ENCODE peak calls at places on chromosomes 4 and X, in ten cellular contexts. One of them, this sample, is unnamed.

GRCh38 chr4:94548571-94548970 is 96.8 kb downstream of the PDLIM5 start:
- DNase-seq in stimulated activated CD4-positive, alpha-beta T cell treated with anti-CD3 and anti-CD28 coated beads, Interleukin-4, amount 100 ng/mL, for 4 hours: no peak
- DNase-seq in Caki2: peak; percentile 85
- DNase-seq in activated naive CD8-positive, alpha-beta T cell treated with anti-CD3 and anti-CD28 coated beads, Interleukin-2, amount 50 U/mL, for 24 hours: no peak
- DNase-seq in NCI-H1105 treated with DMSO at 0.1 percent for 48 hours: no peak
- DNase-seq in H9: no peak
- DNase-seq in NCI-H2081: no peak
- DNase-seq in mesenchymal stem cell: peak; percentile 86
- DNase-seq in NB4: peak; percentile 14
- DNase-seq in endothelial cell: no peak
- DNase-seq in this sample: peak; percentile 51

GRCh38 chr4:73822389-73822788 is 14.1 kb upstream of the CXCL6 start:
- DNase-seq in endothelial cell: no peak
- DNase-seq in stimulated activated CD4-positive, alpha-beta T cell treated with anti-CD3 and anti-CD28 coated beads, Interleukin-4, amount 100 ng/mL, for 4 hours: no peak
- DNase-seq in NCI-H2081: no peak
- DNase-seq in Caki2: peak; percentile 5
- DNase-seq in activated naive CD8-positive, alpha-beta T cell treated with anti-CD3 and anti-CD28 coated beads, Interleukin-2, amount 50 U/mL, for 24 hours: no peak
- DNase-seq in H9: no peak
- DNase-seq in mesenchymal stem cell: no peak
- DNase-seq in NB4: no peak
- DNase-seq in NCI-H1105 treated with DMSO at 0.1 percent for 48 hours: no peak
- DNase-seq in this sample: no peak

GRCh38 chr4:55887594-55887993 is 34.1 kb downstream of the EXOC1 start:
- DNase-seq in NCI-H1105 treated with DMSO at 0.1 percent for 48 hours: no peak
- DNase-seq in mesenchymal stem cell: peak; percentile 9
- DNase-seq in Caki2: no peak
- DNase-seq in endothelial cell: no peak
- DNase-seq in activated naive CD8-positive, alpha-beta T cell treated with anti-CD3 and anti-CD28 coated beads, Interleukin-2, amount 50 U/mL, for 24 hours: no peak
- DNase-seq in NB4: peak; percentile 4
- DNase-seq in NCI-H2081: no peak
- DNase-seq in H9: no peak
- DNase-seq in stimulated activated CD4-positive, alpha-beta T cell treated with anti-CD3 and anti-CD28 coated beads, Interleukin-4, amount 100 ng/mL, for 4 hours: no peak
- DNase-seq in this sample: no peak

GRCh38 chr4:5203925-5204324 is 152.6 kb downstream of the STK32B start:
- DNase-seq in mesenchymal stem cell: no peak
- DNase-seq in H9: no peak
- DNase-seq in stimulated activated CD4-positive, alpha-beta T cell treated with anti-CD3 and anti-CD28 coated beads, Interleukin-4, amount 100 ng/mL, for 4 hours: no peak
- DNase-seq in NB4: no peak
- DNase-seq in endothelial cell: no peak
- DNase-seq in activated naive CD8-positive, alpha-beta T cell treated with anti-CD3 and anti-CD28 coated beads, Interleukin-2, amount 50 U/mL, for 24 hours: no peak
- DNase-seq in NCI-H2081: no peak
- DNase-seq in NCI-H1105 treated with DMSO at 0.1 percent for 48 hours: no peak
- DNase-seq in Caki2: no peak
- DNase-seq in this sample: no peak

GRCh38 chr4:16382571-16382970 is 156.3 kb upstream of the TAPT1 start:
- DNase-seq in stimulated activated CD4-positive, alpha-beta T cell treated with anti-CD3 and anti-CD28 coated beads, Interleukin-4, amount 100 ng/mL, for 4 hours: no peak
- DNase-seq in endothelial cell: no peak
- DNase-seq in activated naive CD8-positive, alpha-beta T cell treated with anti-CD3 and anti-CD28 coated beads, Interleukin-2, amount 50 U/mL, for 24 hours: no peak
- DNase-seq in NB4: no peak
- DNase-seq in mesenchymal stem cell: no peak
- DNase-seq in H9: no peak
- DNase-seq in NCI-H1105 treated with DMSO at 0.1 percent for 48 hours: no peak
- DNase-seq in Caki2: no peak
- DNase-seq in NCI-H2081: no peak
- DNase-seq in this sample: no peak

GRCh38 chr4:5238106-5238505 is 186.8 kb downstream of the STK32B start:
- DNase-seq in stimulated activated CD4-positive, alpha-beta T cell treated with anti-CD3 and anti-CD28 coated beads, Interleukin-4, amount 100 ng/mL, for 4 hours: no peak
- DNase-seq in H9: no peak
- DNase-seq in mesenchymal stem cell: no peak
- DNase-seq in NCI-H2081: no peak
- DNase-seq in NCI-H1105 treated with DMSO at 0.1 percent for 48 hours: no peak
- DNase-seq in activated naive CD8-positive, alpha-beta T cell treated with anti-CD3 and anti-CD28 coated beads, Interleukin-2, amount 50 U/mL, for 24 hours: no peak
- DNase-seq in Caki2: no peak
- DNase-seq in NB4: no peak
- DNase-seq in endothelial cell: no peak
- DNase-seq in this sample: no peak

GRCh38 chrX:12010436-12010835 is 127.8 kb upstream of the FRMPD4 start:
- DNase-seq in NCI-H2081: no peak
- DNase-seq in NCI-H1105 treated with DMSO at 0.1 percent for 48 hours: no peak
- DNase-seq in endothelial cell: no peak
- DNase-seq in stimulated activated CD4-positive, alpha-beta T cell treated with anti-CD3 and anti-CD28 coated beads, Interleukin-4, amount 100 ng/mL, for 4 hours: no peak
- DNase-seq in activated naive CD8-positive, alpha-beta T cell treated with anti-CD3 and anti-CD28 coated beads, Interleukin-2, amount 50 U/mL, for 24 hours: no peak
- DNase-seq in NB4: no peak
- DNase-seq in mesenchymal stem cell: no peak
- DNase-seq in H9: no peak
- DNase-seq in Caki2: no peak
- DNase-seq in this sample: no peak

GRCh38 chrX:124358796-124359386 is 12.5 kb downstream of the SH2D1A start:
- DNase-seq in Caki2: no peak
- DNase-seq in mesenchymal stem cell: no peak
- DNase-seq in NCI-H1105 treated with DMSO at 0.1 percent for 48 hours: no peak
- DNase-seq in H9: no peak
- DNase-seq in NCI-H2081: no peak
- DNase-seq in activated naive CD8-positive, alpha-beta T cell treated with anti-CD3 and anti-CD28 coated beads, Interleukin-2, amount 50 U/mL, for 24 hours: no peak
- DNase-seq in NB4: no peak
- DNase-seq in endothelial cell: no peak
- DNase-seq in stimulated activated CD4-positive, alpha-beta T cell treated with anti-CD3 and anti-CD28 coated beads, Interleukin-4, amount 100 ng/mL, for 4 hours: no peak
- DNase-seq in this sample: no peak

GRCh38 chr4:71230258-71230594 is 108.6 kb upstream of the SLC4A4 start:
- DNase-seq in NCI-H2081: no peak
- DNase-seq in NB4: no peak
- DNase-seq in endothelial cell: no peak
- DNase-seq in stimulated activated CD4-positive, alpha-beta T cell treated with anti-CD3 and anti-CD28 coated beads, Interleukin-4, amount 100 ng/mL, for 4 hours: no peak
- DNase-seq in NCI-H1105 treated with DMSO at 0.1 percent for 48 hours: no peak
- DNase-seq in H9: no peak
- DNase-seq in activated naive CD8-positive, alpha-beta T cell treated with anti-CD3 and anti-CD28 coated beads, Interleukin-2, amount 50 U/mL, for 24 hours: no peak
- DNase-seq in mesenchymal stem cell: peak; percentile 21
- DNase-seq in Caki2: no peak
- DNase-seq in this sample: no peak

GRCh38 chr4:37604464-37604863 is 81.7 kb downstream of the RELL1 start:
- DNase-seq in NB4: peak; percentile 30
- DNase-seq in H9: no peak
- DNase-seq in endothelial cell: no peak
- DNase-seq in Caki2: no peak
- DNase-seq in NCI-H1105 treated with DMSO at 0.1 percent for 48 hours: no peak
- DNase-seq in NCI-H2081: no peak
- DNase-seq in mesenchymal stem cell: peak; percentile 43
- DNase-seq in activated naive CD8-positive, alpha-beta T cell treated with anti-CD3 and anti-CD28 coated beads, Interleukin-2, amount 50 U/mL, for 24 hours: no peak
- DNase-seq in stimulated activated CD4-positive, alpha-beta T cell treated with anti-CD3 and anti-CD28 coated beads, Interleukin-4, amount 100 ng/mL, for 4 hours: no peak
- DNase-seq in this sample: no peak

GRCh38 chr4:74682567-74683359 is 111.6 kb downstream of the BTC start:
- DNase-seq in stimulated activated CD4-positive, alpha-beta T cell treated with anti-CD3 and anti-CD28 coated beads, Interleukin-4, amount 100 ng/mL, for 4 hours: no peak
- DNase-seq in NB4: peak; percentile 8
- DNase-seq in endothelial cell: no peak
- DNase-seq in mesenchymal stem cell: peak; percentile 91
- DNase-seq in NCI-H2081: no peak
- DNase-seq in H9: peak; percentile 72
- DNase-seq in Caki2: peak; percentile 93
- DNase-seq in activated naive CD8-positive, alpha-beta T cell treated with anti-CD3 and anti-CD28 coated beads, Interleukin-2, amount 50 U/mL, for 24 hours: no peak
- DNase-seq in NCI-H1105 treated with DMSO at 0.1 percent for 48 hours: no peak
- DNase-seq in this sample: peak; percentile 59

GRCh38 chr4:125526420-125526819 is 211.7 kb downstream of the FAT4 start:
- DNase-seq in stimulated activated CD4-positive, alpha-beta T cell treated with anti-CD3 and anti-CD28 coated beads, Interleukin-4, amount 100 ng/mL, for 4 hours: no peak
- DNase-seq in mesenchymal stem cell: no peak
- DNase-seq in H9: no peak
- DNase-seq in NCI-H1105 treated with DMSO at 0.1 percent for 48 hours: no peak
- DNase-seq in endothelial cell: no peak
- DNase-seq in NCI-H2081: no peak
- DNase-seq in Caki2: no peak
- DNase-seq in activated naive CD8-positive, alpha-beta T cell treated with anti-CD3 and anti-CD28 coated beads, Interleukin-2, amount 50 U/mL, for 24 hours: no peak
- DNase-seq in NB4: no peak
- DNase-seq in this sample: no peak

GRCh38 chrX:32842053-32842452 is 369.3 kb downstream of the DMD start:
- DNase-seq in NCI-H2081: no peak
- DNase-seq in stimulated activated CD4-positive, alpha-beta T cell treated with anti-CD3 and anti-CD28 coated beads, Interleukin-4, amount 100 ng/mL, for 4 hours: no peak
- DNase-seq in Caki2: no peak
- DNase-seq in mesenchymal stem cell: no peak
- DNase-seq in NCI-H1105 treated with DMSO at 0.1 percent for 48 hours: no peak
- DNase-seq in endothelial cell: no peak
- DNase-seq in NB4: no peak
- DNase-seq in activated naive CD8-positive, alpha-beta T cell treated with anti-CD3 and anti-CD28 coated beads, Interleukin-2, amount 50 U/mL, for 24 hours: no peak
- DNase-seq in H9: no peak
- DNase-seq in this sample: no peak

GRCh38 chrX:3141031-3141430 is 99.8 kb downstream of the ARSF start:
- DNase-seq in activated naive CD8-positive, alpha-beta T cell treated with anti-CD3 and anti-CD28 coated beads, Interleukin-2, amount 50 U/mL, for 24 hours: no peak
- DNase-seq in stimulated activated CD4-positive, alpha-beta T cell treated with anti-CD3 and anti-CD28 coated beads, Interleukin-4, amount 100 ng/mL, for 4 hours: no peak
- DNase-seq in NB4: no peak
- DNase-seq in NCI-H1105 treated with DMSO at 0.1 percent for 48 hours: no peak
- DNase-seq in NCI-H2081: no peak
- DNase-seq in mesenchymal stem cell: no peak
- DNase-seq in H9: no peak
- DNase-seq in Caki2: no peak
- DNase-seq in endothelial cell: no peak
- DNase-seq in this sample: no peak

GRCh38 chr4:21858971-21859370 is 89.6 kb downstream of the KCNIP4 start:
- DNase-seq in NCI-H2081: no peak
- DNase-seq in NCI-H1105 treated with DMSO at 0.1 percent for 48 hours: no peak
- DNase-seq in activated naive CD8-positive, alpha-beta T cell treated with anti-CD3 and anti-CD28 coated beads, Interleukin-2, amount 50 U/mL, for 24 hours: no peak
- DNase-seq in mesenchymal stem cell: peak; percentile 62
- DNase-seq in Caki2: no peak
- DNase-seq in H9: no peak
- DNase-seq in NB4: no peak
- DNase-seq in stimulated activated CD4-positive, alpha-beta T cell treated with anti-CD3 and anti-CD28 coated beads, Interleukin-4, amount 100 ng/mL, for 4 hours: no peak
- DNase-seq in endothelial cell: no peak
- DNase-seq in this sample: no peak

GRCh38 chr4:165684177-165684870 is 188.7 kb upstream of the TLL1 start:
- DNase-seq in NCI-H2081: no peak
- DNase-seq in stimulated activated CD4-positive, alpha-beta T cell treated with anti-CD3 and anti-CD28 coated beads, Interleukin-4, amount 100 ng/mL, for 4 hours: no peak
- DNase-seq in H9: no peak
- DNase-seq in mesenchymal stem cell: no peak
- DNase-seq in endothelial cell: no peak
- DNase-seq in NCI-H1105 treated with DMSO at 0.1 percent for 48 hours: no peak
- DNase-seq in activated naive CD8-positive, alpha-beta T cell treated with anti-CD3 and anti-CD28 coated beads, Interleukin-2, amount 50 U/mL, for 24 hours: no peak
- DNase-seq in NB4: no peak
- DNase-seq in Caki2: peak; percentile 21
- DNase-seq in this sample: no peak

GRCh38 chr4:124907881-124908280 is 195.3 kb upstream of the ANKRD50 start:
- DNase-seq in Caki2: no peak
- DNase-seq in H9: no peak
- DNase-seq in mesenchymal stem cell: no peak
- DNase-seq in NB4: no peak
- DNase-seq in NCI-H1105 treated with DMSO at 0.1 percent for 48 hours: no peak
- DNase-seq in NCI-H2081: no peak
- DNase-seq in activated naive CD8-positive, alpha-beta T cell treated with anti-CD3 and anti-CD28 coated beads, Interleukin-2, amount 50 U/mL, for 24 hours: no peak
- DNase-seq in endothelial cell: no peak
- DNase-seq in stimulated activated CD4-positive, alpha-beta T cell treated with anti-CD3 and anti-CD28 coated beads, Interleukin-4, amount 100 ng/mL, for 4 hours: no peak
- DNase-seq in this sample: no peak

GRCh38 chr4:167956676-167957075 is 135.7 kb upstream of the ANXA10 start:
- DNase-seq in NCI-H1105 treated with DMSO at 0.1 percent for 48 hours: no peak
- DNase-seq in Caki2: no peak
- DNase-seq in endothelial cell: no peak
- DNase-seq in H9: no peak
- DNase-seq in activated naive CD8-positive, alpha-beta T cell treated with anti-CD3 and anti-CD28 coated beads, Interleukin-2, amount 50 U/mL, for 24 hours: no peak
- DNase-seq in NCI-H2081: no peak
- DNase-seq in mesenchymal stem cell: no peak
- DNase-seq in stimulated activated CD4-positive, alpha-beta T cell treated with anti-CD3 and anti-CD28 coated beads, Interleukin-4, amount 100 ng/mL, for 4 hours: no peak
- DNase-seq in NB4: no peak
- DNase-seq in this sample: no peak

GRCh38 chr4:101158136-101158485 is 189.2 kb downstream of the PPP3CA start:
- DNase-seq in activated naive CD8-positive, alpha-beta T cell treated with anti-CD3 and anti-CD28 coated beads, Interleukin-2, amount 50 U/mL, for 24 hours: no peak
- DNase-seq in mesenchymal stem cell: no peak
- DNase-seq in NCI-H1105 treated with DMSO at 0.1 percent for 48 hours: no peak
- DNase-seq in stimulated activated CD4-positive, alpha-beta T cell treated with anti-CD3 and anti-CD28 coated beads, Interleukin-4, amount 100 ng/mL, for 4 hours: no peak
- DNase-seq in NCI-H2081: no peak
- DNase-seq in NB4: no peak
- DNase-seq in Caki2: no peak
- DNase-seq in endothelial cell: no peak
- DNase-seq in H9: no peak
- DNase-seq in this sample: no peak

GRCh38 chr4:42673084-42673429 is 16.2 kb upstream of the ATP8A1 start:
- DNase-seq in activated naive CD8-positive, alpha-beta T cell treated with anti-CD3 and anti-CD28 coated beads, Interleukin-2, amount 50 U/mL, for 24 hours: peak; percentile 29
- DNase-seq in endothelial cell: no peak
- DNase-seq in stimulated activated CD4-positive, alpha-beta T cell treated with anti-CD3 and anti-CD28 coated beads, Interleukin-4, amount 100 ng/mL, for 4 hours: no peak
- DNase-seq in NB4: no peak
- DNase-seq in H9: no peak
- DNase-seq in NCI-H2081: no peak
- DNase-seq in mesenchymal stem cell: peak; percentile 24
- DNase-seq in NCI-H1105 treated with DMSO at 0.1 percent for 48 hours: no peak
- DNase-seq in Caki2: no peak
- DNase-seq in this sample: no peak

GRCh38 chr4:111210576-111210975 is 587.7 kb upstream of the PITX2 start:
- DNase-seq in activated naive CD8-positive, alpha-beta T cell treated with anti-CD3 and anti-CD28 coated beads, Interleukin-2, amount 50 U/mL, for 24 hours: no peak
- DNase-seq in Caki2: no peak
- DNase-seq in NCI-H1105 treated with DMSO at 0.1 percent for 48 hours: no peak
- DNase-seq in NB4: no peak
- DNase-seq in endothelial cell: no peak
- DNase-seq in NCI-H2081: no peak
- DNase-seq in H9: no peak
- DNase-seq in stimulated activated CD4-positive, alpha-beta T cell treated with anti-CD3 and anti-CD28 coated beads, Interleukin-4, amount 100 ng/mL, for 4 hours: no peak
- DNase-seq in mesenchymal stem cell: no peak
- DNase-seq in this sample: no peak

GRCh38 chrX:71098302-71098701 is 2.7 kb downstream of the FOXO4 start:
- DNase-seq in NB4: peak; percentile 86
- DNase-seq in stimulated activated CD4-positive, alpha-beta T cell treated with anti-CD3 and anti-CD28 coated beads, Interleukin-4, amount 100 ng/mL, for 4 hours: peak; percentile 75
- DNase-seq in Caki2: no peak
- DNase-seq in endothelial cell: peak; percentile 61
- DNase-seq in activated naive CD8-positive, alpha-beta T cell treated with anti-CD3 and anti-CD28 coated beads, Interleukin-2, amount 50 U/mL, for 24 hours: peak; percentile 72
- DNase-seq in NCI-H1105 treated with DMSO at 0.1 percent for 48 hours: peak; percentile 3
- DNase-seq in NCI-H2081: no peak
- DNase-seq in H9: no peak
- DNase-seq in mesenchymal stem cell: peak; percentile 63
- DNase-seq in this sample: peak; percentile 59

This sample was measured in Calu3.